ENCODE peak calls at places on chromosomes 16 and 17, in ten cellular contexts. X is SW480; E is GM06990; H is ascending aorta; Q is AG09309; T is stimulated activated CD4-positive, alpha-beta T cell treated with anti-CD3 and anti-CD28 coated beads, Interleukin-4, amount 100 ng/mL, for 4 hours; O is activated CD8-positive, alpha-beta memory T cell treated with anti-CD3 and anti-CD28 coated beads for 1 hour; K is NCI-H146; Z is GM10248; L is AG08395. F is an unnamed sample.

GRCh38 chr17:77886387-77886728 is 72.1 kb upstream of the TNRC6C start:
- DNase-seq in X (peak; percentile 61), E (no peak), H (no peak), Q (no peak), T (no peak), O (no peak), K (no peak), Z (no peak), L (no peak), F (no peak)

GRCh38 chr16:46972429-46972970 is 974 bp downstream of the DNAJA2 start:
- DNase-seq in X (peak; percentile 54), E (no peak), H (no peak), Q (no peak), T (no peak), O (no peak), K (no peak), Z (peak; percentile 21), L (peak; percentile 49), F (no peak)

GRCh38 chr16:53865492-53865863 is 161.5 kb downstream of the FTO start:
- DNase-seq in X (peak; percentile 5), E (no peak), H (no peak), Q (no peak), T (no peak), O (no peak), K (peak; percentile 23), Z (peak; percentile 14), L (peak; percentile 46), F (no peak)

GRCh38 chr16:68401871-68402747 is 46.2 kb downstream of the SMPD3 start:
- DNase-seq in X (peak; percentile 8), E (no peak), H (no peak), Q (peak; percentile 40), T (no peak), O (no peak), K (no peak), Z (no peak), L (peak; percentile 84), F (peak; percentile 78)

GRCh38 chr17:61587242-61587641 is 3.8 kb downstream of the NACA2 start:
- DNase-seq in X (no peak), E (no peak), H (no peak), Q (no peak), T (no peak), O (no peak), K (no peak), Z (no peak), L (no peak), F (no peak)

GRCh38 chr16:81578636-81579413 is 134.2 kb downstream of the CMIP start:
- DNase-seq in X (no peak), E (no peak), H (no peak), Q (no peak), T (no peak), O (no peak), K (no peak), Z (no peak), L (no peak), F (no peak)

GRCh38 chr17:75625813-75626486 is 7.3 kb upstream of the SMIM5 start:
- DNase-seq in X (peak; percentile 25), E (no peak), H (no peak), Q (no peak), T (no peak), O (no peak), K (no peak), Z (peak; percentile 57), L (peak; percentile 48), F (no peak)

GRCh38 chr16:9027070-9027799 is 63.5 kb upstream of the USP7 start:
- DNase-seq in X (no peak), E (no peak), H (no peak), Q (no peak), T (no peak), O (no peak), K (no peak), Z (no peak), L (no peak), F (no peak)

GRCh38 chr17:75182319-75182568 is 515 bp downstream of the SUMO2 start:
- DNase-seq in X (no peak), E (no peak), H (no peak), Q (no peak), T (no peak), O (no peak), K (no peak), Z (no peak), L (no peak), F (no peak)

GRCh38 chr16:47927330-47927729 is 228.5 kb downstream of the ABCC12 start:
- DNase-seq in X (no peak), E (no peak), H (no peak), Q (peak; percentile 13), T (no peak), O (no peak), K (no peak), Z (no peak), L (peak; percentile 14), F (no peak)

GRCh38 chr17:41810659-41811548 is 845 bp downstream of the P3H4 start:
- DNase-seq in X (no peak), E (no peak), H (no peak), Q (no peak), T (no peak), O (no peak), K (no peak), Z (no peak), L (no peak), F (no peak)

GRCh38 chr17:48051278-48051677 is 3.1 kb downstream of the NFE2L1 start:
- DNase-seq in X (no peak), E (no peak), H (no peak), Q (no peak), T (no peak), O (no peak), K (no peak), Z (no peak), L (no peak), F (no peak)

GRCh38 chr16:733382-734207 is 6.7 kb downstream of the HAGHL start:
- DNase-seq in X (no peak), E (peak; percentile 26), H (no peak), Q (no peak), T (no peak), O (peak; percentile 37), K (no peak), Z (no peak), L (no peak), F (no peak)

GRCh38 chr16:72554935-72555334 is 383.0 kb upstream of the PMFBP1 start:
- DNase-seq in X (no peak), E (no peak), H (no peak), Q (no peak), T (no peak), O (no peak), K (no peak), Z (no peak), L (no peak), F (no peak)

GRCh38 chr17:12979826-12980500 is 37.9 kb downstream of the ELAC2 start:
- DNase-seq in X (no peak), E (no peak), H (no peak), Q (no peak), T (no peak), O (no peak), K (no peak), Z (no peak), L (peak; percentile 46), F (no peak)

GRCh38 chr17:78397681-78398101 is 19.2 kb downstream of the PGS1 start:
- DNase-seq in X (no peak), E (no peak), H (peak; percentile 85), Q (no peak), T (no peak), O (no peak), K (no peak), Z (no peak), L (no peak), F (no peak)

GRCh38 chr17:73909156-73909555 is 264.9 kb upstream of the SDK2 start:
- DNase-seq in X (no peak), E (no peak), H (no peak), Q (no peak), T (no peak), O (no peak), K (no peak), Z (no peak), L (no peak), F (no peak)

GRCh38 chr17:29958947-29959657 is 17.7 kb downstream of the EFCAB5 start:
- DNase-seq in X (no peak), E (no peak), H (no peak), Q (no peak), T (no peak), O (no peak), K (no peak), Z (no peak), L (no peak), F (no peak)

GRCh38 chr16:1048442-1049112 is 24.0 kb upstream of the SSTR5 start:
- DNase-seq in X (no peak), E (no peak), H (no peak), Q (no peak), T (no peak), O (no peak), K (peak; percentile 36), Z (no peak), L (peak; percentile 67), F (no peak)

GRCh38 chr17:62626719-62627218 is 701 bp upstream of the MRC2 start:
- DNase-seq in X (no peak), E (no peak), H (peak; percentile 84), Q (peak; percentile 76), T (no peak), O (no peak), K (no peak), Z (peak; percentile 34), L (peak; percentile 82), F (peak; percentile 32)

GRCh38 chr16:56549744-56550385 is 15.0 kb upstream of the MT4 start:
- DNase-seq in X (peak; percentile 16), E (no peak), H (no peak), Q (no peak), T (no peak), O (no peak), K (no peak), Z (no peak), L (no peak), F (no peak)

GRCh38 chr17:66560691-66561090 is 258.3 kb downstream of the PRKCA start:
- DNase-seq in X (no peak), E (no peak), H (no peak), Q (no peak), T (no peak), O (no peak), K (no peak), Z (no peak), L (no peak), F (no peak)

GRCh38 chr17:68595496-68595895 is 5.7 kb downstream of the FAM20A start:
- DNase-seq in X (no peak), E (no peak), H (no peak), Q (no peak), T (no peak), O (no peak), K (no peak), Z (no peak), L (no peak), F (no peak)

GRCh38 chr16:29909398-29909797 is 9.1 kb downstream of the ASPHD1 start:
- DNase-seq in X (no peak), E (no peak), H (no peak), Q (no peak), T (no peak), O (no peak), K (no peak), Z (no peak), L (no peak), F (no peak)

F was measured in astrocyte of the cerebellum.